ENCODE peak calls at places on chromosome 3, in nine cellular contexts. N is cardiac muscle cell, I is B cell, D is pancreas, K is astrocyte of the spinal cord, Z is OCI-LY7, L is psoas muscle, R is neural crest cell, J is fibroblast of the aortic adventitia. Q is an unnamed sample.

GRCh38 chr3:24854748-24855147 is 360.1 kb upstream of the THRB start:
- DNase-seq in N (no peak), I (no peak), D (no peak), K (no peak), Z (no peak), L (no peak), R (no peak), J (no peak), Q (no peak)

GRCh38 chr3:57145852-57146251 is 19.3 kb downstream of the IL17RD start:
- DNase-seq in N (no peak), I (no peak), D (no peak), K (no peak), Z (no peak), L (no peak), R (no peak), J (no peak), Q (no peak)

GRCh38 chr3:157871248-157871647 is 235.0 kb downstream of the SHOX2 start:
- DNase-seq in N (no peak), I (no peak), D (no peak), K (no peak), Z (no peak), L (no peak), R (no peak), J (no peak), Q (no peak)

GRCh38 chr3:36911990-36912804 is 32.7 kb downstream of the TRANK1 start:
- DNase-seq in N (no peak), I (peak), D (no peak), K (peak), Z (peak), L (no peak), R (no peak), J (peak), Q (peak)

GRCh38 chr3:9028134-9028533 is 64.9 kb upstream of the RAD18 start:
- DNase-seq in N (no peak), I (no peak), D (peak), K (peak), Z (no peak), L (peak), R (no peak), J (peak), Q (no peak)

GRCh38 chr3:46585799-46586693 is 19.9 kb upstream of the LRRC2 start:
- DNase-seq in N (no peak), I (no peak), D (no peak), K (no peak), Z (no peak), L (no peak), R (no peak), J (no peak), Q (no peak)

GRCh38 chr3:113499081-113499480 is 15.9 kb downstream of the SPICE1 start:
- DNase-seq in N (no peak), I (no peak), D (no peak), K (peak), Z (no peak), L (no peak), R (no peak), J (peak), Q (no peak)

GRCh38 chr3:21226086-21226485 is 524.9 kb downstream of the ZNF385D start:
- DNase-seq in N (no peak), I (no peak), D (peak), K (no peak), Z (no peak), L (no peak), R (no peak), J (no peak), Q (no peak)

GRCh38 chr3:155870945-155871745 is 695 bp downstream of the GMPS start:
- DNase-seq in N (peak), I (peak), D (peak), K (no peak), Z (peak), L (peak), R (peak), J (no peak), Q (no peak)

GRCh38 chr3:15486979-15487378 is 34.5 kb downstream of the COLQ start:
- DNase-seq in N (no peak), I (no peak), D (no peak), K (no peak), Z (no peak), L (no peak), R (no peak), J (no peak), Q (no peak)

GRCh38 chr3:48215466-48215865 is 7.8 kb upstream of the CAMP start:
- DNase-seq in N (no peak), I (no peak), D (no peak), K (no peak), Z (no peak), L (peak), R (no peak), J (peak), Q (no peak)

GRCh38 chr3:82641701-82642100 is 880.3 kb upstream of the GBE1 start:
- DNase-seq in N (no peak), I (no peak), D (no peak), K (peak), Z (no peak), L (no peak), R (no peak), J (no peak), Q (no peak)

GRCh38 chr3:146072824-146073223 is 88.2 kb downstream of the PLOD2 start:
- DNase-seq in N (peak), I (no peak), D (no peak), K (peak), Z (no peak), L (no peak), R (no peak), J (peak), Q (no peak)

GRCh38 chr3:98519351-98519750 is 3.4 kb downstream of the CLDND1 start:
- DNase-seq in N (no peak), I (no peak), D (no peak), K (peak), Z (no peak), L (no peak), R (no peak), J (peak), Q (no peak)

GRCh38 chr3:141476033-141476432 is 10.8 kb upstream of the RASA2 start:
- DNase-seq in N (no peak), I (no peak), D (no peak), K (peak), Z (no peak), L (no peak), R (no peak), J (no peak), Q (no peak)

GRCh38 chr3:41267975-41268640 is 68.8 kb downstream of the CTNNB1 start:
- DNase-seq in N (no peak), I (no peak), D (no peak), K (peak), Z (no peak), L (no peak), R (no peak), J (peak), Q (peak)

GRCh38 chr3:183381179-183381578 is 47.2 kb downstream of the MCF2L2 start:
- DNase-seq in N (no peak), I (no peak), D (no peak), K (peak), Z (no peak), L (no peak), R (no peak), J (peak), Q (peak)

GRCh38 chr3:139572847-139573672 is 33.5 kb upstream of the RBP1 start:
- DNase-seq in N (no peak), I (no peak), D (no peak), K (no peak), Z (no peak), L (no peak), R (no peak), J (peak), Q (no peak)

GRCh38 chr3:21894459-21895083 is 143.6 kb upstream of the ZNF385D start:
- DNase-seq in N (peak), I (peak), D (no peak), K (peak), Z (no peak), L (no peak), R (peak), J (peak), Q (peak)

GRCh38 chr3:18888370-18888769 is 259.9 kb upstream of the KCNH8 start:
- DNase-seq in N (no peak), I (no peak), D (no peak), K (no peak), Z (no peak), L (no peak), R (no peak), J (no peak), Q (no peak)

GRCh38 chr3:187025254-187025655 is 94.9 kb downstream of the ST6GAL1 start:
- DNase-seq in N (no peak), I (peak), D (no peak), K (no peak), Z (peak), L (no peak), R (no peak), J (no peak), Q (no peak)

GRCh38 chr3:100401674-100402036 is 316 bp downstream of the LNP1 start:
- DNase-seq in N (peak), I (no peak), D (peak), K (no peak), Z (peak), L (peak), R (no peak), J (peak), Q (no peak)

GRCh38 chr3:96991812-96992211 is 177.4 kb downstream of the EPHA6 start:
- DNase-seq in N (no peak), I (no peak), D (no peak), K (no peak), Z (no peak), L (no peak), R (no peak), J (no peak), Q (no peak)

GRCh38 chr3:60764870-60765269 is 486.4 kb downstream of the FHIT start:
- DNase-seq in N (no peak), I (no peak), D (no peak), K (no peak), Z (no peak), L (no peak), R (no peak), J (no peak), Q (no peak)

GRCh38 chr3:136931587-136931986 is 26.2 kb upstream of the IL20RB start:
- DNase-seq in N (no peak), I (no peak), D (no peak), K (no peak), Z (no peak), L (no peak), R (no peak), J (no peak), Q (no peak)

GRCh38 chr3:99394831-99395733 is 243.3 kb upstream of the COL8A1 start:
- DNase-seq in N (no peak), I (no peak), D (no peak), K (peak), Z (no peak), L (no peak), R (no peak), J (peak), Q (peak)

GRCh38 chr3:150238995-150239612 is 169.0 kb upstream of the TSC22D2 start:
- DNase-seq in N (peak), I (no peak), D (no peak), K (no peak), Z (no peak), L (no peak), R (no peak), J (no peak), Q (no peak)

GRCh38 chr3:165883866-165884478 is 46.7 kb upstream of the BCHE start:
- DNase-seq in N (no peak), I (no peak), D (no peak), K (no peak), Z (no peak), L (no peak), R (no peak), J (no peak), Q (no peak)

GRCh38 chr3:11476814-11477213 is 166.9 kb downstream of the VGLL4 start:
- DNase-seq in N (no peak), I (no peak), D (no peak), K (no peak), Z (no peak), L (no peak), R (no peak), J (no peak), Q (no peak)

GRCh38 chr3:62529230-62529629 is 155.9 kb upstream of the FEZF2 start:
- DNase-seq in N (peak), I (no peak), D (no peak), K (peak), Z (peak), L (no peak), R (peak), J (peak), Q (no peak)

GRCh38 chr3:160448845-160449659 is 534 bp downstream of the TRIM59 start:
- DNase-seq in N (peak), I (peak), D (peak), K (peak), Z (peak), L (no peak), R (no peak), J (peak), Q (peak)

GRCh38 chr3:40588406-40588805 is 63.6 kb downstream of the ZNF621 start:
- DNase-seq in N (no peak), I (peak), D (no peak), K (no peak), Z (no peak), L (no peak), R (no peak), J (no peak), Q (no peak)

GRCh38 chr3:168024537-168024941 is 71.2 kb downstream of the GOLIM4 start:
- DNase-seq in N (no peak), I (no peak), D (no peak), K (peak), Z (no peak), L (no peak), R (no peak), J (peak), Q (peak)
- TF ChIP-seq CTCF in N (no peak), I (no peak), D (no peak), K (no peak), Z (no peak), L (no peak), R (no peak), J (no peak), Q (no peak)

GRCh38 chr3:112357888-112358287 is 24.9 kb downstream of the CD200 start:
- DNase-seq in N (no peak), I (peak), D (no peak), K (no peak), Z (no peak), L (no peak), R (no peak), J (peak), Q (no peak)
- TF ChIP-seq CTCF in N (no peak), I (no peak), D (no peak), K (no peak), Z (no peak), L (no peak), R (no peak), J (no peak), Q (no peak)

GRCh38 chr3:104631254-104631653 is 735.5 kb upstream of the ALCAM start:
- DNase-seq in N (no peak), I (peak), D (no peak), K (no peak), Z (no peak), L (no peak), R (no peak), J (no peak), Q (no peak)

GRCh38 chr3:104632521-104632920 is 734.2 kb upstream of the ALCAM start:
- DNase-seq in N (no peak), I (no peak), D (no peak), K (no peak), Z (no peak), L (no peak), R (no peak), J (no peak), Q (no peak)

GRCh38 chr3:104632947-104633346 is 733.8 kb upstream of the ALCAM start:
- DNase-seq in N (no peak), I (no peak), D (no peak), K (no peak), Z (no peak), L (no peak), R (no peak), J (no peak), Q (no peak)

DNA sequence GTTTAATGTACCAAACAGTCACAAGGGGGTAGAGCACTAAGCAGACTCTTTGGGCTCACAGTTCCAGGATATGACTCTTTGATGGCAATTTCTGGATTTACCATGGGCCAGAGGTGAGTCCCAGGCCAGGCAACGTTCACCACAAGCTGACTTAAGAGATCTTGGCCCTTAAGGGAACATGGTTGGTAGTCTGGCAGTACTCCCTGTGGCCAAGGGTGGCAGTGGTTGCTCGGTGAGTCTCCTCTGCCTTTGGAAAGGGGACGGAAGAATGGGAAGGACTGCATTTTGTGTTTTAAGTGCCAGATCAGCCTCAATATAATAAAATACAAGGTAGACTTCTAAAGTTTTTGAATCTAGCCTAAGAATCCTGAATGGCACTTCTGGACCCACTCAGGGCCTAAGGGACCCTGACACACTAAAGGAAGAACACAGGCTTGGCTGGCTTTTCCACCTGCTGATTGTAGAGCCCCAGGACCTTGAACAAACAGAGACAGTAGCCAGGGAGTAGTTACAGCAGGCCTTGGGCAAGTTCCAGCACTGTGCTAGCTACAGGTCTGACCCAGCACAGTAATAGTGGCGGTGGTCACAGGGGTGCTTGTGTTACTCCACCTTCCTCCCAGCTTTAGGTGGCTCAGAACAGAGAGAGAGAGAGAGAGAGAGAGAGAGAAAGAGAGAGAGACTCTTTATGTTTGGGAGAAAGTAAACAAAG is 730.7 kb upstream of the ALCAM start:
- DNase-seq in N (no peak), I (no peak), D (peak), K (no peak), Z (no peak), L (no peak), R (no peak), J (no peak), Q (no peak)
- TF ChIP-seq CTCF in N (peak), I (no peak), D (no peak), K (peak), Z (peak), L (no peak), R (peak), J (no peak), Q (no peak)

GRCh38 chr3:14119166-14119510 is 5.5 kb downstream of the CHCHD4 start:
- DNase-seq in N (no peak), I (no peak), D (no peak), K (no peak), Z (no peak), L (no peak), R (no peak), J (no peak), Q (no peak)

GRCh38 chr3:14118400-14119165 is 6.1 kb downstream of the CHCHD4 start:
- DNase-seq in N (no peak), I (no peak), D (no peak), K (no peak), Z (no peak), L (no peak), R (no peak), J (peak), Q (no peak)

GRCh38 chr3:14117468-14118399 is 6.9 kb downstream of the CHCHD4 start:
- DNase-seq in N (no peak), I (no peak), D (no peak), K (no peak), Z (no peak), L (no peak), R (no peak), J (no peak), Q (no peak)

GRCh38 chr3:14110699-14111098 is 14.0 kb downstream of the CHCHD4 start:
- DNase-seq in N (no peak), I (no peak), D (no peak), K (no peak), Z (no peak), L (no peak), R (no peak), J (peak), Q (no peak)

GRCh38 chr3:14113964-14114667 is 10.6 kb downstream of the CHCHD4 start:
- DNase-seq in N (no peak), I (no peak), D (no peak), K (no peak), Z (no peak), L (no peak), R (no peak), J (no peak), Q (no peak)
- TF ChIP-seq CTCF in N (no peak), I (no peak), D (no peak), K (peak), Z (peak), L (no peak), R (peak), J (no peak), Q (no peak)

DNA sequence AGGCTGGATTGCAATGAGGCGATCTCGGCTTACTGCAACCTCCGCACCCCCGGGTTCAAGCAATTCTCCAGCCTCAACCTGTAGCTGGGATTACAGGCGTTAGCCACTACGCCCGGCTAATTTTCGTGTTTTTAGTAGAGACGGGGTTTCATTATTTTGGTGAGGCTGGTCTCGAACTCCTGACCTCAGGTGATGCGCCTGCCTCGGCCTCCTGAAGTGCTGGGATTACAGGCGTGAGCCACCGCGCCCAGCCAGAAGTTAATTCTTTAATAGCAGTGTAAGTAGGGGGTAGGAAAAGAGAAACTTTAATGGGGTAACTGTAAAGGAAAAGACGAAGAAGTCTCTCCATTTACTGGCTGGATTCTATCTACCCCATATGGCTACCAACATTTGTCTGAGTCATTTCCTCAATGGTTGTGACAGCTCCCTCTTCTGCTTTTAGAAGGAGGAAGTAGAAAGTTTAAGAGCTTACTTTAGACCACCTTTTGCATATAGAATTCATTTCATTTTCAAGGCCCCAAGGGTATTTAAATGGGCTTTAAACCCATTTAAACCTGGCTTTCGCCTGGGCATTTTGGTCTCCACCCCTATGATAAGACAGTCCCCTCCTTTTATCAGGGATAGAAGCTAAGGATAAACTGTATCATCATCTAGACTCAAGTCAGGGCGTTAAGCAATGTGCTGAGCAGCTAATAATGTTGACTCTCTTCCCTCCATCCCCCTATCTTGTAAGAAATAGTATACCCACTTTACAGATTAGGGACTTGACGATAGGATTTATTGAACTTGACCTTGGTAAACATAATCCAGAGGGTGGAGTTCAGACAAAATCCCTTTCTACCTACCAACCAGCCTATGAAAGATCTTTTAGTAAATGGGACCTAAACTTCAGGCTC is 1.1 kb upstream of the CDV3 start:
- DNase-seq in N (no peak), I (peak), D (no peak), K (no peak), Z (peak), L (no peak), R (no peak), J (no peak), Q (no peak)
- TF ChIP-seq CTCF in N (no peak), I (no peak), D (no peak), K (no peak), Z (peak), L (no peak), R (no peak), J (no peak), Q (no peak)

GRCh38 chr3:196192036-196193001 is 18.9 kb downstream of the ZDHHC19 start:
- DNase-seq in N (no peak), I (peak), D (no peak), K (no peak), Z (peak), L (peak), R (no peak), J (no peak), Q (no peak)
- TF ChIP-seq CTCF in N (no peak), I (no peak), D (no peak), K (no peak), Z (peak), L (no peak), R (no peak), J (no peak), Q (no peak)